ENCODE peak calls at places on chromosomes 4 and X, in five cellular contexts. T is GM23248, Z is kidney, P is AG10803, G is right lobe of liver. S is an unnamed sample.

GRCh38 chr4:2413821-2414610 is 4.4 kb downstream of the ZFYVE28 start:
- DNase-seq in Z (peak), T (peak), P (peak), G (no peak), S (no peak)

GRCh38 chr4:163941221-163941865 is 446.9 kb downstream of the TMA16 start:
- DNase-seq in T (no peak), G (no peak), P (no peak), Z (no peak), S (no peak)

GRCh38 chr4:103012085-103012484 is 7.4 kb downstream of the SLC9B1 start:
- DNase-seq in G (no peak), P (peak), Z (no peak), T (peak), S (peak)

GRCh38 chr4:70544279-70544870 is 26.0 kb downstream of the AMTN start:
- DNase-seq in T (peak), P (peak), Z (no peak), G (no peak), S (peak)

GRCh38 chr4:10977534-10977933 is 293.0 kb upstream of the CLNK start:
- DNase-seq in P (no peak), Z (no peak), T (no peak), G (no peak), S (no peak)

GRCh38 chrX:52341493-52341892 is 27.3 kb upstream of the XAGE2 start:
- DNase-seq in G (no peak), P (no peak), T (peak), Z (no peak), S (peak)

GRCh38 chrX:139121616-139122286 is 408.8 kb upstream of the F9 start:
- DNase-seq in T (no peak), G (no peak), Z (no peak), P (no peak), S (no peak)

GRCh38 chr4:156505341-156505955 is 466.2 kb downstream of the PDGFC start:
- DNase-seq in Z (no peak), T (no peak), P (no peak), G (no peak), S (peak)

GRCh38 chr4:8468746-8469535 is 28.4 kb downstream of the TRMT44 start:
- DNase-seq in G (peak), P (peak), Z (peak), T (peak), S (peak)

GRCh38 chr4:184382189-184382846 is 92.0 kb downstream of the IRF2 start:
- DNase-seq in G (no peak), P (no peak), Z (no peak), T (no peak), S (no peak)
- H3K4me3 ChIP-seq in G (peak), P (no peak), Z (no peak), T (no peak), S (no peak)

DNA sequence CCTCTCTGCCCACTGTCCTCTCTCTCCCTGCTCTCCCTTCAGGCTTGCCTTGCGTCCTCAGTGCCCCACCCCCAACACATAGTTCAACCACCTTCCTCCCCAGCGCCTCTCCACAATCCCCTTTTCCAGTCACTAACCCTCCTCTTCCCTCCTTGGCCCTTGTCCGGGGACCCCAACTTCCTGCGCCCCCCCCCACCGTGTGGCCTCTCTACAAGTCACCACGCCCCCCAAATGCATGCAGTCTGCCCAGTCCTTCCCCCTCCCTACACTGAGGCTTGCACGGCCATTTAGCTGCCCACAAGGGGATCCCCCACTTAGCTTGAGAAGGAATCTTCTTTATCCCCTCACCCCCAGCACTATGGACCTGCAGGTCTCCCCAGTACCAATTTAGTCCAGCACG is 569 bp downstream of the CXCR3 start:
- DNase-seq in Z (no peak), T (no peak), P (no peak), G (no peak), S (no peak)
- H3K4me3 ChIP-seq in Z (no peak), T (no peak), P (no peak), G (no peak), S (no peak)

GRCh38 chrX:132206259-132206658 is 13.0 kb downstream of the RAP2C start:
- DNase-seq in G (no peak), P (no peak), T (no peak), Z (no peak), S (peak)
- H3K4me3 ChIP-seq in G (no peak), P (no peak), T (no peak), Z (no peak), S (no peak)

GRCh38 chrX:133410555-133410954 is 4.7 kb downstream of the GPC4 start:
- DNase-seq in Z (no peak), T (no peak), P (no peak), G (no peak), S (no peak)
- H3K4me3 ChIP-seq in Z (no peak), T (no peak), P (no peak), G (no peak), S (no peak)